ENCODE peak calls at places on chromosomes 1 and 21, in six cellular contexts. C is ovary, L is breast epithelium, I is esophagus muscularis mucosa, J is suprapubic skin, N is esophagus squamous epithelium. O is an unnamed sample.

GRCh38 chr1:229620876-229621275 is 5.0 kb downstream of the TAF5L start:
- DNase-seq in I (no peak), L (no peak), C (no peak), N (no peak), J (no peak), O (no peak)

GRCh38 chr1:100657876-100658715 is 61.4 kb upstream of the VCAM1 start:
- DNase-seq in I (no peak), L (no peak), C (no peak), N (no peak), J (no peak), O (no peak)

GRCh38 chr1:170836146-170836545 is 99.2 kb upstream of the MROH9 start:
- DNase-seq in N (no peak), I (no peak), J (no peak), C (no peak), L (no peak), O (no peak)

GRCh38 chr1:156440689-156441437 is 59.7 kb downstream of the MEF2D start:
- DNase-seq in C (no peak), J (no peak), N (no peak), L (no peak), I (no peak), O (no peak)

GRCh38 chr1:183633676-183634343 is 1.8 kb downstream of the ARPC5 start:
- DNase-seq in L (no peak), N (no peak), I (no peak), J (no peak), C (no peak), O (no peak)

GRCh38 chr1:215397106-215397505 is 170.0 kb upstream of the KCTD3 start:
- DNase-seq in C (no peak), L (no peak), J (no peak), N (no peak), I (no peak), O (no peak)

GRCh38 chr1:161743231-161743630 is 6.4 kb upstream of the DUSP12 start:
- DNase-seq in N (no peak), I (no peak), C (no peak), J (no peak), L (no peak), O (no peak)

GRCh38 chr21:16071082-16071481 is 341.3 kb downstream of the USP25 start:
- DNase-seq in L (no peak), I (no peak), J (no peak), C (peak; percentile 35), N (no peak), O (no peak)

GRCh38 chr1:70140343-70140742 is 65.0 kb downstream of the LRRC40 start:
- DNase-seq in C (peak; percentile 22), L (no peak), I (no peak), N (no peak), J (no peak), O (no peak)

GRCh38 chr1:171611306-171611705 is 10.7 kb upstream of the MYOCOS start:
- DNase-seq in I (no peak), L (no peak), N (no peak), C (no peak), J (no peak), O (no peak)

GRCh38 chr1:153852170-153852569 is 70.6 kb downstream of the GATAD2B start:
- DNase-seq in I (no peak), C (no peak), L (no peak), J (no peak), N (no peak), O (no peak)

GRCh38 chr1:41239988-41240610 is 2.0 kb downstream of the SCMH1 start:
- DNase-seq in L (no peak), I (no peak), N (no peak), C (no peak), J (no peak), O (no peak)

GRCh38 chr1:207654320-207654719 is 9.4 kb downstream of the CR1L start:
- DNase-seq in I (no peak), J (no peak), N (no peak), C (no peak), L (no peak), O (no peak)

GRCh38 chr1:213821943-213822334 is 165.8 kb upstream of the PROX1 start:
- DNase-seq in C (no peak), N (no peak), I (no peak), L (no peak), J (no peak), O (no peak)

GRCh38 chr1:25587290-25587689 is 29.3 kb upstream of the MAN1C1 start:
- DNase-seq in I (no peak), J (no peak), N (no peak), L (no peak), C (no peak), O (no peak)

GRCh38 chr1:119968068-119968492 is 71.8 kb upstream of the ADAM30 start:
- DNase-seq in L (no peak), C (no peak), N (no peak), J (no peak), I (no peak), O (no peak)

GRCh38 chr1:203572134-203572625 is 54.5 kb upstream of the ATP2B4 start:
- DNase-seq in C (peak; percentile 62), N (no peak), L (no peak), I (no peak), J (no peak), O (no peak)

GRCh38 chr1:1303736-1304135 is 4.0 kb downstream of the ACAP3 start:
- DNase-seq in J (no peak), C (no peak), N (no peak), L (no peak), I (no peak), O (no peak)

GRCh38 chr1:1306661-1307260 is 969 bp downstream of the ACAP3 start:
- DNase-seq in N (no peak), C (no peak), J (no peak), I (no peak), L (no peak), O (no peak)

GRCh38 chr1:1304331-1305299 is 3.1 kb downstream of the ACAP3 start:
- DNase-seq in N (no peak), L (peak; percentile 81), I (peak; percentile 96), C (peak; percentile 87), J (peak; percentile 89), O (no peak)

GRCh38 chr1:1306070-1306660 is 1.6 kb downstream of the ACAP3 start:
- DNase-seq in I (no peak), C (no peak), J (no peak), L (no peak), N (no peak), O (no peak)

DNA sequence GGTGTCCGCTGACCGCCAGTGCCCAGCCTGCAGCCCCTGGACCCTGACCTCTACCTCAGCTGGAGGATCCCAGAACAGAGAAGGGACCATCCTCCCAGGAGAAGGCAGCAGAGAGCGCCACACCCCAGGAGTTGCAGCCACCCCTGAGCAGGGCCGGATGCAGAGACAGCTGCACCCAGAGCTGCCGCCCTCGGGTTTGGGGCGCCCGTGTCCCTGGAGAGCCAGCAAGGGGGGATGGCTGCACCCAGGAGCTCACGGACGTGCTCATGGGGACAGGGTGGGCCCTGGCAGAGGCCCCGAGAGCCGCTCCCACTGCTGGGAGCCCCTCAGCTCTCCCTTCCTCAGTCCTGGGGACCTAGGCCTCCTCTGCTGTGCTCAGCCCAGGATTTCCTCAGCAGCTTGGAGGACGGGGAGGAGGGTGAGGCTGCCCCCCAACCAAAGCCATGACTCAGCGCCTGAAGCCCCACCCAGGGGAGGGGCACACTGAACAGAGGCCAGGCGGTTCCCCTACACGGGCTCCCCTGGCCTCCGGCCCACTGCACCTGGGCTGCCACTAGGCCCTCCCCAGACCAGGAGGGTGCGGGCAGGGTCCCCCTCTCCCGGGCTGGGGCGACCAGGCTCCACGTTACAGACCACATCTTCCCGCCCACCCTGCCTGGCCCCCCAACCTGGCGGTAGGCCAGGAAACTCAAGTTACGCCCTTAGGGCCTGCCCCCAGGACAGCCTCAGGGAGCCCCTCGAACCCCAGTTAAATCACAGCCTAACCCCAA is 2.2 kb downstream of the ACAP3 start:
- DNase-seq in J (peak; percentile 90), L (no peak), C (peak; percentile 79), I (peak; percentile 93), N (peak; percentile 34), O (no peak)
- TF ChIP-seq CTCF in J (no peak), L (no peak), C (no peak), I (no peak), N (no peak), O (no peak)

GRCh38 chr1:86933051-86933450 is 18.6 kb downstream of the HS2ST1 start:
- DNase-seq in N (no peak), L (no peak), J (no peak), I (no peak), C (no peak), O (no peak)

GRCh38 chr1:86926886-86927285 is 12.5 kb downstream of the HS2ST1 start:
- DNase-seq in N (no peak), L (no peak), J (no peak), C (no peak), I (no peak), O (no peak)

GRCh38 chr1:86925742-86926141 is 11.3 kb downstream of the HS2ST1 start:
- DNase-seq in I (no peak), J (no peak), L (no peak), C (no peak), N (no peak), O (no peak)

GRCh38 chr1:86924324-86924960 is 10.0 kb downstream of the HS2ST1 start:
- DNase-seq in C (no peak), I (no peak), L (no peak), N (no peak), J (no peak), O (no peak)

GRCh38 chr1:86928819-86929218 is 14.4 kb downstream of the HS2ST1 start:
- DNase-seq in I (no peak), L (no peak), N (no peak), C (no peak), J (no peak), O (no peak)
- TF ChIP-seq POLR2A in I (no peak), L (no peak), N (no peak), C (no peak), J (no peak), O (no peak)

DNA sequence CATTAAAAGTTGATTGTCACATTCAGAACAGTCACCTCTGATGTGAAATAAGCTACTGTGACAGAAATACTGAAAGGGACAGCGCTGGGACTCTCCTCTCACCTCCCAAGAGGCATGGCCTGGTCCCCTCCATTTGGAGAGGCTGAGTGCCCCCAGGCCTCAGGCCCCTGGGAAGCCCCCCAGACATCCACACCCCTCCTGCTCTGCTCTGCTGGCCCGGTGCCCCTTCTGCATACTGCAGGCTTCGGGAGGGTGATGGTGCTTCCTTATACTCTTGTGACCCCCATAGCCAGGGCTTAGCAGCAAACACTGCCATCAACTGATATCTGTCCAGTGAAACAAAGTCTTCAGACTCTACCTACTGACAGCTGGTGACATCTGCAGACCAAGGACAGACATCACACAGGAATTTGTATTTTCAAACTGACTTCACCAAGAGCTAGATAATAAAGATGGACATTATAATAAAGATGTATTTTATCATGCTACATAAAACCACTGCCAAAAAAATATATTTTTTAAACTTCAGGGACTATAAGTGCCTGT is 36.9 kb downstream of the C2CD2 start:
- DNase-seq in C (no peak), L (no peak), N (no peak), I (no peak), J (peak; percentile 40), O (no peak)
- TF ChIP-seq CTCF in C (no peak), L (no peak), N (no peak), I (no peak), J (no peak), O (no peak)

DNA sequence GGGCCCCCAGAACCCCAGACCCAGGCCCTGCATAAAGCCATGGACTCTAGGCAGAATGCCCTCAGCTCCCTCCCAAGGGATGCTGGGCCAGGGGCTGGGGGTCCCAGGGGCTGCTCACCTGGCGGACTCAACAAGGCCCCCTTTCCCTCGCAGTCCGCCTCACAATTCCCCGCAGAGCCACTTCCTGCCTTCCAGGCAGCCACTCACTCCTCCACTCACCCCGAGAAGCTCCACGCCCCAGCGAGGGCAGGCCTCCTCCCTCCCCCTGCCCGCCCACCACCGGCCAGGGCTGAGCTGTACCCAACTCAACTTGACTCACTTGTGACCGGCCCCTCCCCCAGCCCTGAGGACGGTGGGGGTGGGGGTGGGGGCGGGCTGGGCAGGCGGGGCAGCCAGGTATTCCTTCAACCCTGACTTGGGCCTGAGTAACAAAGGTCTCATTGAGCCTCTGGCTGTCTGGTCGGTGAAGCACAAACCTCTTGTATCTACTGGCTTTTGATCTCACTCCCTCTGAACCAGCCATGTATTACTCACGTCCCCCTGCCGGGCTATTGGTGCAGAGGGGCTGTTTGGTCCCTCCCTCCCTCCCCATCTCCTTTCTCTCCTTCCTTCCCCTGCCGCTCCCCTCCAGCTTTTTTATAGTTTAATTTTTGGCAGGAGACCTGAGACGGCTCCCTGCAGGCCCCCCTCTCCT is 5.9 kb downstream of the BLACAT1 start:
- DNase-seq in I (no peak), L (no peak), C (peak; percentile 55), J (no peak), N (no peak), O (no peak)
- TF ChIP-seq POLR2A in I (no peak), L (no peak), C (no peak), J (no peak), N (no peak), O (no peak)